ENCODE peak calls at places on chromosome 2, in six cellular contexts. F is endodermal cell, S is transverse colon, L is tibial nerve, B is suprapubic skin, O is adrenal gland. E is an unnamed sample.
A peak's percentile ranks its signal among the peaks of the same experiment; 100 is the strongest.

GRCh38 chr2:74514368-74515270 is at the start of gene TLX2:
- DNase-seq in L (no peak), O (no peak), F (peak; percentile 76), B (no peak), S (no peak), E (peak; percentile 58)

GRCh38 chr2:151166410-151166809 is 95.3 kb downstream of the RBM43 start:
- DNase-seq in F (no peak), L (no peak), S (no peak), O (no peak), B (no peak), E (no peak)

GRCh38 chr2:223069465-223069864 is 17.5 kb downstream of the KCNE4 start:
- DNase-seq in B (no peak), L (no peak), F (no peak), O (no peak), S (no peak), E (no peak)

GRCh38 chr2:187917535-187917934 is 363.3 kb upstream of the TFPI start:
- DNase-seq in L (no peak), S (no peak), O (no peak), B (no peak), F (no peak), E (no peak)

GRCh38 chr2:5057895-5058294 is 634.3 kb upstream of the SOX11 start:
- DNase-seq in B (no peak), O (no peak), S (no peak), L (no peak), F (no peak), E (no peak)

GRCh38 chr2:112220831-112221230 is 34.0 kb downstream of the ZC3H8 start:
- DNase-seq in B (no peak), S (no peak), O (no peak), F (no peak), L (no peak), E (no peak)

GRCh38 chr2:38698604-38699003 is 32.7 kb downstream of the GALM start:
- DNase-seq in B (no peak), F (no peak), L (no peak), O (peak; percentile 21), S (no peak), E (no peak)

GRCh38 chr2:145065278-145065677 is 545.4 kb upstream of the ZEB2 start:
- DNase-seq in O (no peak), L (no peak), B (no peak), S (no peak), F (no peak), E (no peak)

GRCh38 chr2:54947121-54947520 is 103.1 kb downstream of the RTN4 start:
- DNase-seq in L (no peak), O (no peak), F (no peak), B (no peak), S (no peak), E (no peak)

GRCh38 chr2:37917281-37918228 is 7.5 kb upstream of the RMDN2 start:
- DNase-seq in S (no peak), F (no peak), L (no peak), O (no peak), B (no peak), E (no peak)

GRCh38 chr2:46161329-46161728 is 135.9 kb upstream of the EPAS1 start:
- DNase-seq in B (no peak), F (no peak), L (no peak), O (no peak), S (no peak), E (no peak)

GRCh38 chr2:191202881-191203397 is 42.3 kb upstream of the MYO1B start:
- DNase-seq in S (peak; percentile 19), F (no peak), L (no peak), O (no peak), B (no peak), E (no peak)

GRCh38 chr2:11745613-11746375 is 638 bp upstream of the LPIN1 start:
- DNase-seq in L (no peak), B (no peak), O (no peak), F (no peak), S (no peak), E (no peak)

GRCh38 chr2:55490554-55490953 is 29.0 kb upstream of the CFAP36 start:
- DNase-seq in S (peak; percentile 11), L (peak; percentile 26), B (no peak), O (peak; percentile 81), F (peak; percentile 69), E (no peak)

GRCh38 chr2:187842978-187843847 is 289.0 kb upstream of the TFPI start:
- DNase-seq in F (no peak), S (no peak), O (peak; percentile 5), B (no peak), L (no peak), E (no peak)

GRCh38 chr2:124884315-124884714 is 859.2 kb downstream of the CNTNAP5 start:
- DNase-seq in S (no peak), L (no peak), O (no peak), F (no peak), B (no peak), E (no peak)

GRCh38 chr2:160859086-160859485 is 301.1 kb upstream of the TANK start:
- DNase-seq in L (no peak), F (no peak), B (no peak), O (peak; percentile 9), S (no peak), E (no peak)

GRCh38 chr2:74499940-74500577 is 656 bp upstream of the LBX2 start:
- DNase-seq in O (no peak), F (peak; percentile 50), S (no peak), B (no peak), L (no peak), E (no peak)

GRCh38 chr2:239035361-239035814 is 187.5 kb downstream of the TWIST2 start:
- DNase-seq in L (peak; percentile 49), F (peak; percentile 90), O (peak; percentile 52), B (no peak), S (peak; percentile 53), E (no peak)

GRCh38 chr2:133608291-133608690 is 40.0 kb upstream of the NCKAP5 start:
- DNase-seq in F (no peak), B (no peak), O (no peak), S (no peak), L (no peak), E (no peak)

GRCh38 chr2:238847841-238848565 is at the start of gene TWIST2:
- DNase-seq in L (peak; percentile 84), B (peak; percentile 94), O (peak; percentile 56), S (peak; percentile 58), F (peak; percentile 89), E (peak; percentile 80)

GRCh38 chr2:55439101-55439397 is 19.4 kb upstream of the CCDC88A start:
- DNase-seq in O (no peak), S (no peak), F (no peak), L (no peak), B (no peak), E (no peak)

GRCh38 chr2:134167015-134167414 is 86.9 kb upstream of the MGAT5 start:
- DNase-seq in L (no peak), F (no peak), B (no peak), S (no peak), O (no peak), E (no peak)

GRCh38 chr2:29579495-29580178 is 341.7 kb downstream of the ALK start:
- DNase-seq in O (no peak), B (no peak), F (no peak), L (no peak), S (no peak), E (no peak)

GRCh38 chr2:121888189-121888557 is 132.7 kb downstream of the TSN start:
- DNase-seq in O (no peak), B (no peak), L (no peak), F (peak; percentile 90), S (no peak), E (no peak)
- TF ChIP-seq CTCF in O (no peak), B (peak; percentile 6), L (no peak), F (peak; percentile 79), S (peak; percentile 41), E (peak; percentile 21)

GRCh38 chr2:60474301-60474700 is 79.2 kb downstream of the BCL11A start:
- DNase-seq in L (no peak), O (no peak), B (no peak), S (no peak), F (no peak), E (no peak)
- H3K4me1 ChIP-seq in L (no peaks in the 10 kb centered on the region), O (no peaks in the 10 kb centered on the region), B (peaks cover 28% of the 10 kb centered on the region), S (peaks cover 5% of the 10 kb centered on the region), F (peaks cover 15% of the 10 kb centered on the region), E (peaks cover 4% of the 10 kb centered on the region)

DNA sequence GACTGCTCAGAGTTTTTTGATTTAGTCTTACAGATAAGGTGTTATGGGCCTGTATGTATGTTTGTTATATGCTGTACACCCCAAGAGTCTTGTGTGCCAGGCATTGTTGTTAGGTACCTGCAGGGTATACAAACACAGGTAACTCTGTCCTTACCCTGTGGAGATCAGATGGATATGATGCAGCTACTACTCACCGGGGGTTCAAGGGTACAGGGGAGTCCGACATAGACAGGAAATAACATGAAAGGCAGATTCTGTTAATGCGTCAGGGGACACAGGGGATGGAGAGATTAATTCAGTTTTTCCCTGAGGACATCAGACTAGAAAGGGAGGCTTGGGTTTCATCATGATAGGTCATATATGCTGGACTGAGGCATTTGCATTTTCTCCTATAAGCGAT is 31.3 kb downstream of the TRAK2 start:
- DNase-seq in L (no peak), O (no peak), B (no peak), S (no peak), F (no peak), E (no peak)
- TF ChIP-seq CTCF in L (no peak), O (no peak), B (no peak), S (no peak), F (no peak), E (no peak)

GRCh38 chr2:27080603-27080938 is 2.2 kb downstream of the EMILIN1 start:
- DNase-seq in S (no peak), O (no peak), F (no peak), L (no peak), B (no peak), E (no peak)

GRCh38 chr2:27079233-27080139 is 1.1 kb downstream of the EMILIN1 start:
- DNase-seq in L (no peak), S (no peak), B (no peak), O (no peak), F (no peak), E (no peak)

GRCh38 chr2:27080140-27080469 is 1.7 kb downstream of the EMILIN1 start:
- DNase-seq in B (no peak), L (no peak), S (no peak), O (no peak), F (no peak), E (no peak)

GRCh38 chr2:27077231-27077630 is 1.2 kb upstream of the EMILIN1 start:
- DNase-seq in S (no peak), L (no peak), F (no peak), B (no peak), O (no peak), E (no peak)

DNA sequence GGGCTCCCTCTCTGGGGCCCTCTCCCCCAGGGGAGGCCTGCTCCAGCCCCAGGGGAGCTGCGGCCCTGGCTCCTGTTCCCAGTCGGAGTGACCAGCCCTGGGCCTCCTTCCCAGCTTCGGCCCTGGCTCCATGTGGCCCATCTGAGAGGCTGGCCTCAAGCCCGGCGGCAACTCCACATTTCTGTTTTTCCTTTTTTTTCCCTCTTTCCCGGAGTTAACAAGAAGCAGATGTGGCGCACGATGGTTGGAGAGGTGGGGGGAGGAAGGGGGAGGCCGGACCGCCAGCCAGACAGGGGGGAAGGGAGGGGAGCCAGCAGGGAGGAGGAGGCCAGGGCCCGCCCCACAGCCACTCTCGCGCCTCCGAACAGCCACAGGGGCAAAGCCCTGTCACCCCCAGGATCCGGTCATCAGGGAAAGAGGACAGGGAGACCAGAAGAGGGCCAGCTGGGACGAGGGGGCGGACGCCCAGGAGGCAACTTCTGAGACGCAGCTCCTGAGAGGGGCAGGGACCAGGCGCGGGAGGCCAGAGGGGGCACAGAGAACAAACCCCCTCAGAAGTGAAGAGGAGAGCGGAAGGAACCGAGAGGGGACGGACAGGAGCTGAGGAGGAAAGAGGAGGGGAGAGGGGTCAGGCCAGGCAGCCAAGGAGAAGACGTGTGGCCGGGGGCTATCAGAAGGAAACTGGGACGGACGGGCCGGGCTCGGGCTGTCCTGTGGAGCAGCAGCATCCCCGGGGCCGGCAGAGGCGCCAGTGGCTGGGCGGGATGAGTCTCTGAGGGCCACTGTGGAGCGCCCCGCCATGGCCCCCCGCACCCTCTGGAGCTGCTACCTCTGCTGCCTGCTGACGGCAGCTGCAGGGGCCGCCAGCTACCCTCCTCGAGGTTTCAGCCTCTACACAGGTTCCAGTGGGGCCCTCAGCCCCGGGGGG is at the start of gene EMILIN1:
- DNase-seq in S (peak; percentile 73), B (peak; percentile 93), F (peak; percentile 67), O (peak; percentile 53), L (peak; percentile 82), E (no peak)
- H3K4me1 ChIP-seq in S (peaks cover 33% of the 10 kb centered on the region), B (peaks cover 47% of the 10 kb centered on the region), F (no peaks in the 10 kb centered on the region), O (peaks cover 8% of the 10 kb centered on the region), L (peaks cover 41% of the 10 kb centered on the region), E (peaks cover 4% of the 10 kb centered on the region)

E was measured in RWPE2.